ENCODE peak calls at places on chromosome 15, in five cellular contexts. Z is CD8-positive, alpha-beta T cell; K is endodermal cell; S is pulmonary artery endothelial cell; P is H9. O is an unnamed sample.

GRCh38 chr15:58147151-58147550 is 9.0 kb downstream of the AQP9 start:
- DNase-seq in Z (no peak), K (no peak), S (no peak), P (no peak), O (no peak)

GRCh38 chr15:69307939-69308338 is 9.2 kb downstream of the PAQR5 start:
- DNase-seq in Z (no peak), K (no peak), S (no peak), P (no peak), O (no peak)

GRCh38 chr15:26128611-26129140 is 265.5 kb upstream of the ATP10A start:
- DNase-seq in Z (no peak), K (no peak), S (no peak), P (no peak), O (no peak)

GRCh38 chr15:48963524-48964113 is at the start of gene SHC4:
- DNase-seq in Z (no peak), K (peak), S (peak), P (peak), O (no peak)

GRCh38 chr15:89243046-89243690 is 611 bp upstream of the FANCI start:
- DNase-seq in Z (no peak), K (peak), S (no peak), P (no peak), O (no peak)

GRCh38 chr15:36599824-36600365 is 20.5 kb downstream of the CDIN1 start:
- DNase-seq in Z (no peak), K (no peak), S (no peak), P (no peak), O (no peak)

GRCh38 chr15:31265871-31266711 is 60.5 kb upstream of the KLF13 start:
- DNase-seq in Z (peak), K (peak), S (no peak), P (peak), O (no peak)

GRCh38 chr15:95829062-95829461 is 501.4 kb upstream of the NR2F2 start:
- DNase-seq in Z (no peak), K (no peak), S (no peak), P (no peak), O (no peak)

GRCh38 chr15:75639709-75640482 is at the start of gene IMP3:
- DNase-seq in Z (peak), K (peak), S (peak), P (peak), O (peak)

GRCh38 chr15:68389936-68390790 is 41.8 kb downstream of the ITGA11 start:
- DNase-seq in Z (no peak), K (peak), S (peak), P (peak), O (no peak)

GRCh38 chr15:38263996-38264395 is 11.4 kb downstream of the SPRED1 start:
- DNase-seq in Z (no peak), K (no peak), S (no peak), P (no peak), O (no peak)

GRCh38 chr15:32643907-32644445 is 2.5 kb downstream of the SCG5 start:
- DNase-seq in Z (no peak), K (no peak), S (no peak), P (no peak), O (no peak)

GRCh38 chr15:80754005-80754404 is 25.2 kb upstream of the CEMIP start:
- DNase-seq in Z (no peak), K (no peak), S (no peak), P (no peak), O (no peak)

GRCh38 chr15:39140060-39140604 is 440.7 kb upstream of the THBS1 start:
- DNase-seq in Z (no peak), K (no peak), S (peak), P (no peak), O (no peak)

GRCh38 chr15:64009798-64010241 is 36.5 kb downstream of the DAPK2 start:
- DNase-seq in Z (peak), K (no peak), S (no peak), P (no peak), O (no peak)

GRCh38 chr15:57060799-57061198 is 142.4 kb downstream of the TCF12 start:
- DNase-seq in Z (no peak), K (no peak), S (peak), P (no peak), O (no peak)

GRCh38 chr15:59976480-59976879 is 27.6 kb upstream of the FOXB1 start:
- DNase-seq in Z (peak), K (no peak), S (no peak), P (no peak), O (no peak)

GRCh38 chr15:99305761-99306505 is 54.7 kb downstream of the LRRC28 start:
- DNase-seq in Z (no peak), K (no peak), S (no peak), P (no peak), O (no peak)

GRCh38 chr15:38130739-38131498 is 121.7 kb upstream of the SPRED1 start:
- DNase-seq in Z (no peak), K (peak), S (no peak), P (no peak), O (no peak)

GRCh38 chr15:100092034-100092433 is 249.7 kb downstream of the ADAMTS17 start:
- DNase-seq in Z (no peak), K (no peak), S (no peak), P (no peak), O (no peak)